ENCODE peak calls at places on chromosomes 13 and 19, in four cellular contexts. D, W, L and S are unnamed samples.

GRCh38 chr19:728011-728410 is 19.3 kb downstream of the PALM start:
- DNase-seq in D (no peak), W (no peak), L (peak; percentile 76), S (no peak)

GRCh38 chr13:90118467-90119071 is 1228.9 kb upstream of the MIR17HG start:
- DNase-seq in D (no peak), L (no peak), W (no peak), S (no peak)

GRCh38 chr13:27997904-27998522 is 9.5 kb upstream of the URAD start:
- DNase-seq in W (peak; percentile 23), D (peak; percentile 11), L (peak; percentile 41), S (no peak)

GRCh38 chr13:35475131-35475959 is 1.1 kb downstream of the MAB21L1 start:
- DNase-seq in L (peak; percentile 84), D (peak; percentile 39), W (no peak), S (no peak)

GRCh38 chr19:18470153-18470552 is 32.2 kb upstream of the ISYNA1 start:
- DNase-seq in L (peak; percentile 60), W (no peak), D (no peak), S (no peak)

GRCh38 chr13:79703772-79704171 is 222.8 kb downstream of the NDFIP2 start:
- DNase-seq in D (no peak), W (no peak), L (no peak), S (no peak)

GRCh38 chr13:25111557-25111956 is 15.6 kb downstream of the PABPC3 start:
- DNase-seq in D (peak; percentile 15), W (no peak), L (peak; percentile 4), S (no peak)

GRCh38 chr13:28273919-28274318 is 135.6 kb downstream of the PAN3 start:
- DNase-seq in W (peak; percentile 3), D (no peak), L (no peak), S (no peak)

GRCh38 chr19:54439174-54439851 is 9.7 kb upstream of the LENG8 start:
- DNase-seq in W (no peak), D (peak; percentile 31), L (peak; percentile 48), S (no peak)

GRCh38 chr13:29483211-29483610 is 112.3 kb downstream of the SLC7A1 start:
- DNase-seq in W (no peak), L (no peak), D (no peak), S (peak; percentile 57)

GRCh38 chr19:7628589-7629311 is 595 bp downstream of the XAB2 start:
- DNase-seq in D (no peak), W (no peak), L (peak; percentile 31), S (no peak)

GRCh38 chr19:6724631-6725185 is 4.3 kb upstream of the C3 start:
- DNase-seq in W (no peak), L (no peak), D (no peak), S (no peak)